ENCODE peak calls at places on chromosomes 7 and 10, in four cellular contexts. X, V, T and G are unnamed samples.

GRCh38 chr7:9945131-9945530 is 1028.5 kb upstream of the PHF14 start:
- DNase-seq in X (no peak), V (no peak), T (no peak), G (no peak)

GRCh38 chr7:116552616-116553015 is 27.8 kb downstream of the CAV1 start:
- DNase-seq in X (peak), V (no peak), T (peak), G (peak)

GRCh38 chr10:71330789-71331404 is 11.8 kb downstream of the SLC29A3 start:
- DNase-seq in X (no peak), V (no peak), T (no peak), G (no peak)

GRCh38 chr7:137975768-137976167 is 26.1 kb downstream of the CREB3L2 start:
- DNase-seq in X (no peak), V (no peak), T (no peak), G (no peak)

GRCh38 chr7:91690541-91690940 is 190.0 kb downstream of the MTERF1 start:
- DNase-seq in X (no peak), V (no peak), T (no peak), G (no peak)

GRCh38 chr10:27743736-27744477 is 1.7 kb downstream of the MKX start:
- DNase-seq in X (peak), V (no peak), T (peak), G (peak)

GRCh38 chr7:45590679-45591057 is 16.5 kb downstream of the ADCY1 start:
- DNase-seq in X (no peak), V (no peak), T (no peak), G (no peak)

GRCh38 chr7:44964384-44964830 is 14.4 kb downstream of the MYO1G start:
- DNase-seq in X (no peak), V (no peak), T (peak), G (no peak)

GRCh38 chr7:100189061-100189460 is 11.3 kb downstream of the STAG3 start:
- DNase-seq in X (no peak), V (no peak), T (no peak), G (no peak)

GRCh38 chr10:132960071-132960472 is 17.7 kb upstream of the CFAP46 start:
- DNase-seq in X (no peak), V (peak), T (no peak), G (no peak)

GRCh38 chr10:24889636-24890035 is 62.8 kb downstream of the PRTFDC1 start:
- DNase-seq in X (peak), V (no peak), T (peak), G (no peak)

GRCh38 chr10:110632591-110633215 is 11.4 kb upstream of the RBM20 start:
- DNase-seq in X (no peak), V (no peak), T (peak), G (peak)

GRCh38 chr7:114412548-114412947 is 2.1 kb upstream of the FOXP2 start:
- DNase-seq in X (no peak), V (no peak), T (no peak), G (no peak)

GRCh38 chr7:154994996-154995395 is 7.9 kb downstream of the PAXIP1 start:
- DNase-seq in X (no peak), V (no peak), T (no peak), G (no peak)

GRCh38 chr10:33697016-33697415 is 362.5 kb upstream of the NRP1 start:
- DNase-seq in X (peak), V (no peak), T (peak), G (no peak)

GRCh38 chr10:49163741-49164140 is 24.4 kb downstream of the TMEM273 start:
- DNase-seq in X (no peak), V (no peak), T (no peak), G (no peak)

GRCh38 chr7:19327011-19327410 is 181.8 kb upstream of the FERD3L start:
- DNase-seq in X (no peak), V (no peak), T (no peak), G (no peak)

GRCh38 chr7:69403169-69403568 is 195.1 kb upstream of the AUTS2 start:
- DNase-seq in X (no peak), V (no peak), T (no peak), G (no peak)

GRCh38 chr7:141674201-141674671 is 27.7 kb downstream of the DENND11 start:
- DNase-seq in X (peak), V (no peak), T (peak), G (peak)

GRCh38 chr10:11336703-11337102 is 274.7 kb downstream of the USP6NL start:
- DNase-seq in X (no peak), V (no peak), T (no peak), G (no peak)

GRCh38 chr7:139562491-139562890 is 39.0 kb downstream of the CLEC2L start:
- DNase-seq in X (no peak), V (no peak), T (no peak), G (no peak)

GRCh38 chr10:118701529-118702323 is 53.0 kb downstream of the CACUL1 start:
- DNase-seq in X (no peak), V (no peak), T (no peak), G (no peak)

GRCh38 chr7:36986429-36987362 is 262.4 kb upstream of the AOAH start:
- DNase-seq in X (peak), V (peak), T (peak), G (no peak)

GRCh38 chr10:58516118-58516517 is 3.4 kb downstream of the BICC1 start:
- DNase-seq in X (peak), V (no peak), T (no peak), G (peak)

GRCh38 chr10:58515296-58515956 is 2.8 kb downstream of the BICC1 start:
- DNase-seq in X (peak), V (no peak), T (no peak), G (no peak)

GRCh38 chr10:58517481-58518355 is 5.0 kb downstream of the BICC1 start:
- DNase-seq in X (peak), V (no peak), T (no peak), G (no peak)

GRCh38 chr10:58518775-58519174 is 6.1 kb downstream of the BICC1 start:
- DNase-seq in X (peak), V (no peak), T (no peak), G (no peak)

DNA sequence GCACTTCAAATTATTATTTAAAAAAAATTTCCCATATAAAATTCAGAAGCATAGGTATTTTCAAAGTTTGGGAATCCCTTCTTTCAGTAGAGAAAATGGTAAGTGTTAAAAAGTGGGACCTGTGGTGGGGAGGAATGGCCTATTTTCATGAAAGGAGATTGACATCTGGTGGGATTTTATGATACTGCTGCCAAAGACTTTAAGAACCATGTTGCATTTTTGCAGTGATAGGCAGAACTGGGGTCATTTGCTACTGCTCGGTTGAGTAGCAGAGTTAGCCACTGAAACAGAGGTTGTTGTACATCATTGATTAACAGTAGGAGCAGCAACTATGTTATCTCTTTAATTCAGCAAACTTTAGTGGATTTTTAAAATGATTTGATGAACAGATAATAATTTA is 4.4 kb downstream of the BICC1 start:
- DNase-seq in X (peak), V (no peak), T (no peak), G (no peak)
- TF ChIP-seq CTCF in X (peak), V (no peak), T (no peak), G (peak)

DNA sequence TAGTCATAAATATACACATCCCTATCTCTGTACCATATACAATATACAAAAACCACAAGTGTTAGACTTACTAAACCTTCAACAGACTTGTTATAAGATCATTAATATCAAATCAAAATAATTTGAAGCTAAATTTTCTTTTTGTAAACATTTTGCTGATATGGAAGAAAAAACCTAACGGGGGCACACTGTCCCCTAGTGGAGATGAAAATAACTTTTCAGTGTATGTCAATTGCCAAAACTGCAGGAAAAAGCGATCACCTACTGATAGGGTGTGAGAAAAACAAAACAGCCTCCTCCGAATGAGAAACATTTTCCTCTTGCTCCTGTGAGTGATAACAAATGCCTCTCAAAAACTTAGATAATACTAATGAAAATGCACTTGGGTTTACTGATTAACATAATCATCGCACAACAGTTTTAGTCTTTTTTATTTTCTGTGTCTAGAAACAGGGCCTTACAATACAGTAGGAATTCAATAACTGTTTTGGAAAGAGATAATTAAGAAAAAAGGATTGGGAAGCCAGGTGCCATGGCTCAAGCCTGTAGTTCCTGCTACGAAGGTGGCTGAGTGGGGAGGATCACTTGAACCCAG is 322.7 kb downstream of the CRPPA start:
- DNase-seq in X (peak), V (no peak), T (peak), G (peak)
- TF ChIP-seq CTCF in X (peak), V (peak), T (peak), G (peak)

DNA sequence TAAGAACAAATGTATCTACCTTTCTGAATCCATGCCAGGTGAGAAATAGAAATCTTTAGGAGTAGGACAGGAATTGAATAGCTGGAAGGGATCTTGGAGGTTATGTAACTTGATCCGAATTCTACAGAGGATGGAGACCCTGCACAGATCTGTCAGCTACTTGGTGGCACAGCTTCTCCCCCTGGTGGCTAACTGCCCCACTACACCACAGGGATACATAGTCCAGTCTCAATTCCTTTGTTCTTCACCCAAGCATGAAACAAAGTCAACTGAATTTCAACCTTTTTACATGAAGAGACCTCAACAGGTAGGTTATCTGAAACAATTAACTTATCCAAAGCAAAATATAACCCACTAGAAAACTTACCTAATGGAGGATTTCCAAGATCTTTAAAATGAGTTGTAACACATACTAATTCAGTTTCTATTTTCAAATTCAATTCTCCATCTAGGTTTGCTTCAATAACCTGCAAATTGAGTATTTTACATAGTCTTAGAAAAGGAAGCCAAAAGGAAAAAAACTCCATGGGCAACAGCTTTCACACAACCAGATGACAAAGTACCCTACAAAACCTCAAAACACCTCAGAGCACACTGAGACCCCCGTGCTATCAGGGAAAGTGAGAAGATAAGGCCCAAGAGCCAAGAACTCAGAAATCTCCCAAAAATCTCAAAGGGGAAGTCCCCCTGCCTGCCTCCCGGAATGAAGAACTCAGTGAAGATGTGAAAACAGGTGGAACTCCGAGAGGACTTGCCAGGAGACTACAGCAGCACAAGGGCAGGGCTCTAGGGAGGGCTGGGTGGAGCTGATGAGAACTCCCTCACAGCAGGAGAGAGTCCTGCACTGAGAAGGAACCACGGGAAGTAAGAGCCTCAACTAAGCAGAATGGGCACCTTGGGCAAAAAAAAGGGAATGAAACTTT is 10.3 kb downstream of the HUS1 start:
- DNase-seq in X (peak), V (no peak), T (peak), G (peak)
- TF ChIP-seq CTCF in X (peak), V (peak), T (peak), G (peak)

DNA sequence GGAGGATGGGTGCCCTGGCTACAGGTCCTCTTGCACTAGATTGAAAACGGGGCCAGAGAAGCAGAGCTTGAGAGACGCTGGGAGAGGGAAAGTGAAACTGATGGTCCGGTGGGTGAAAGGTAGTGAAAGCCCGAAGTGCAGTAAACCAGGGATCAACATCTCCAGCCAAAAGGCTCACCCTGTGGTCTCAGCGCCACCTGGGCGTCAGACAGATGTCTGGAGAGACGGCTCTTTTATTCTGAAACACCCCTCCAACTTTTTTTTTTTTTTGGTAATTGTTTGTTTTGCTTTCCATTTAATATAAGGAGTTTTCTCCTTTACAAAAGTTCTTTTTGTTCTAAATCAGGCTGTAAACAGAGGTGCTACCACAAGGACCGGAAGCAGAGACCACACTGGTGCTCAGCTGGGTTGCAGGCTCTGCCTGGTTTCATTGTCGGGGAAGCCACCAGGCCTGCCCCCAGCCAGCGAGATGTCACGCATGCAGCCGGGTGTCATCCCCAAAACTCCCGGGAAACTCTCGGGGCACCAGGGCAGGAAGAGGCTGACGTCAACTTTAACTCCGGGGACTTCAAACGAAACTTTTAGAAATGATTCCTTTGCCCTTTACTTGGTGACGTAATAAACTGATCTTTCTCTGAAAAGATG is 11.2 kb downstream of the IL2RA start:
- DNase-seq in X (peak), V (peak), T (no peak), G (no peak)
- TF ChIP-seq CTCF in X (peak), V (peak), T (no peak), G (no peak)

DNA sequence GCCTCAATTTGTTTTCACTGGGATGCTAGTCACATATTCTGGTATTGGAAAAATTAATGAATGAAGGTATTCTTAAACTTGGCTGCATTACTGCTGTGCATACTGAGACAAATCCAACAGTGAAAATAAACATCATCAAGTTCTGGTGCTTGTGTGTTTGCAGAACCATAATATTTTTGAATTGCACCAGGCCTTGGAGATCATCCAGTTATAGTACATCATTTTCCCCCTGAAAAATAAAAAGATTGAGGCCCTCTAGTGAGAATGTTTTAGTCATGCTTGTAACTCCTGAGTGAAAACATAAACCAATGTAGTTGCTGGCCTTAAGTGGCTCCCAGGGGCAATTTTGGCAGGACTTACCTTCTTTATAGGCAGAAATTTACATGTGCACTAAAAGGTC is 218.7 kb upstream of the TMEM229A start:
- DNase-seq in X (no peak), V (no peak), T (no peak), G (no peak)
- TF ChIP-seq CTCF in X (no peak), V (no peak), T (no peak), G (no peak)

GRCh38 chr7:158782638-158783490 is 46.4 kb downstream of the ESYT2 start:
- DNase-seq in X (peak), V (no peak), T (peak), G (peak)
- TF ChIP-seq CTCF in X (peak), V (peak), T (peak), G (peak)

GRCh38 chr10:97520978-97521761 is 22.4 kb downstream of the UBTD1 start:
- DNase-seq in X (no peak), V (no peak), T (no peak), G (no peak)
- TF ChIP-seq CTCF in X (no peak), V (no peak), T (no peak), G (no peak)